ENCODE peak calls at places on chromosomes 3 and 15, in eight cellular contexts. Q is HFFc6, G is lung, U is neural crest cell, D is fibroblast of pulmonary artery, V is PC-3, R is heart left ventricle, F is HFF-Myc. L is an unnamed sample.

GRCh38 chr15:23663232-23663631 is 15.6 kb upstream of the MAGEL2 start:
- DNase-seq in Q (no peak), G (no peak), U (no peak), D (no peak), V (no peak), R (no peak), F (no peak), L (no peak)

GRCh38 chr3:87167634-87168456 is 59.3 kb upstream of the CHMP2B start:
- DNase-seq in Q (peak; percentile 59), G (no peak), U (peak; percentile 35), D (peak; percentile 76), V (peak; percentile 84), R (no peak), F (peak; percentile 47), L (peak; percentile 16)

GRCh38 chr15:53591041-53591440 is 168.4 kb downstream of the WDR72 start:
- DNase-seq in Q (no peak), G (no peak), U (no peak), D (no peak), V (no peak), R (no peak), F (no peak), L (no peak)

GRCh38 chr15:52699457-52699856 is 20.3 kb upstream of the ATOSA start:
- DNase-seq in Q (no peak), G (no peak), U (no peak), D (no peak), V (no peak), R (no peak), F (no peak), L (no peak)

GRCh38 chr3:176159796-176160195 is 1037.5 kb downstream of the TBL1XR1 start:
- DNase-seq in Q (peak; percentile 6), G (no peak), U (no peak), D (no peak), V (peak; percentile 23), R (no peak), F (peak; percentile 5), L (no peak)

GRCh38 chr3:39208463-39209055 is 16.2 kb upstream of the XIRP1 start:
- DNase-seq in Q (peak; percentile 48), G (no peak), U (peak; percentile 36), D (peak; percentile 67), V (peak; percentile 76), R (no peak), F (peak; percentile 37), L (peak; percentile 10)

GRCh38 chr3:126959921-126960603 is 22.9 kb upstream of the PLXNA1 start:
- DNase-seq in Q (peak; percentile 66), G (no peak), U (no peak), D (peak; percentile 72), V (peak; percentile 83), R (no peak), F (no peak), L (peak; percentile 23)

GRCh38 chr3:196431193-196432136 is 762 bp downstream of the UBXN7 start:
- DNase-seq in Q (peak; percentile 70), G (peak; percentile 30), U (peak; percentile 30), D (peak; percentile 63), V (peak; percentile 58), R (peak; percentile 60), F (no peak), L (no peak)

GRCh38 chr3:65575376-65575840 is 463.3 kb downstream of the MAGI1 start:
- DNase-seq in Q (peak; percentile 94), G (no peak), U (no peak), D (peak; percentile 75), V (peak; percentile 80), R (no peak), F (peak; percentile 33), L (peak; percentile 39)

GRCh38 chr3:107756649-107757048 is 233.9 kb downstream of the BBX start:
- DNase-seq in Q (peak; percentile 3), G (no peak), U (no peak), D (no peak), V (no peak), R (no peak), F (no peak), L (no peak)

GRCh38 chr3:117510396-117510795 is 800.8 kb downstream of the TUSC7 start:
- DNase-seq in Q (no peak), G (no peak), U (no peak), D (peak; percentile 6), V (no peak), R (no peak), F (no peak), L (no peak)

GRCh38 chr3:72270072-72270611 is 485.2 kb upstream of the PROK2 start:
- DNase-seq in Q (peak; percentile 89), G (peak; percentile 80), U (no peak), D (peak; percentile 97), V (peak; percentile 72), R (peak; percentile 87), F (peak; percentile 66), L (peak; percentile 82)

GRCh38 chr3:138587374-138587773 is 6.7 kb downstream of the CEP70 start:
- DNase-seq in Q (no peak), G (no peak), U (no peak), D (no peak), V (no peak), R (no peak), F (no peak), L (no peak)

GRCh38 chr3:17639257-17639656 is 103.2 kb downstream of the TBC1D5 start:
- DNase-seq in Q (peak; percentile 56), G (no peak), U (no peak), D (peak; percentile 78), V (peak; percentile 67), R (no peak), F (no peak), L (no peak)

GRCh38 chr3:197942956-197943556 is 6.9 kb upstream of the RPL35A start:
- DNase-seq in Q (peak; percentile 43), G (no peak), U (no peak), D (peak; percentile 70), V (peak; percentile 73), R (no peak), F (peak; percentile 35), L (no peak)

GRCh38 chr3:194488007-194488742 is 1.4 kb upstream of the ATP13A3 start:
- DNase-seq in Q (no peak), G (no peak), U (no peak), D (peak; percentile 91), V (peak; percentile 51), R (no peak), F (no peak), L (no peak)

GRCh38 chr3:52790741-52791140 is 3.9 kb upstream of the ITIH3 start:
- DNase-seq in Q (no peak), G (no peak), U (no peak), D (no peak), V (no peak), R (peak; percentile 23), F (no peak), L (no peak)

GRCh38 chr3:184040010-184040409 is 8.5 kb downstream of the HTR3D start:
- DNase-seq in Q (peak; percentile 72), G (no peak), U (no peak), D (peak; percentile 54), V (peak; percentile 67), R (no peak), F (no peak), L (no peak)

GRCh38 chr3:174023445-174023844 is 625.9 kb downstream of the NLGN1 start:
- DNase-seq in Q (no peak), G (no peak), U (no peak), D (no peak), V (no peak), R (no peak), F (no peak), L (no peak)

GRCh38 chr3:139328356-139328755 is 15.5 kb upstream of the MRPS22 start:
- DNase-seq in Q (no peak), G (no peak), U (no peak), D (no peak), V (no peak), R (no peak), F (no peak), L (no peak)

GRCh38 chr15:90451215-90451850 is 63.3 kb downstream of the IQGAP1 start:
- DNase-seq in Q (peak; percentile 71), G (no peak), U (no peak), D (no peak), V (peak; percentile 77), R (no peak), F (peak; percentile 71), L (peak; percentile 19)

GRCh38 chr3:33394403-33395054 is 45.7 kb downstream of the UBP1 start:
- DNase-seq in Q (no peak), G (no peak), U (no peak), D (no peak), V (no peak), R (no peak), F (peak; percentile 27), L (no peak)

GRCh38 chr15:70741107-70741511 is 22.2 kb downstream of the UACA start:
- DNase-seq in Q (peak; percentile 78), G (peak; percentile 55), U (no peak), D (peak; percentile 96), V (peak; percentile 65), R (no peak), F (no peak), L (peak; percentile 65)

DNA sequence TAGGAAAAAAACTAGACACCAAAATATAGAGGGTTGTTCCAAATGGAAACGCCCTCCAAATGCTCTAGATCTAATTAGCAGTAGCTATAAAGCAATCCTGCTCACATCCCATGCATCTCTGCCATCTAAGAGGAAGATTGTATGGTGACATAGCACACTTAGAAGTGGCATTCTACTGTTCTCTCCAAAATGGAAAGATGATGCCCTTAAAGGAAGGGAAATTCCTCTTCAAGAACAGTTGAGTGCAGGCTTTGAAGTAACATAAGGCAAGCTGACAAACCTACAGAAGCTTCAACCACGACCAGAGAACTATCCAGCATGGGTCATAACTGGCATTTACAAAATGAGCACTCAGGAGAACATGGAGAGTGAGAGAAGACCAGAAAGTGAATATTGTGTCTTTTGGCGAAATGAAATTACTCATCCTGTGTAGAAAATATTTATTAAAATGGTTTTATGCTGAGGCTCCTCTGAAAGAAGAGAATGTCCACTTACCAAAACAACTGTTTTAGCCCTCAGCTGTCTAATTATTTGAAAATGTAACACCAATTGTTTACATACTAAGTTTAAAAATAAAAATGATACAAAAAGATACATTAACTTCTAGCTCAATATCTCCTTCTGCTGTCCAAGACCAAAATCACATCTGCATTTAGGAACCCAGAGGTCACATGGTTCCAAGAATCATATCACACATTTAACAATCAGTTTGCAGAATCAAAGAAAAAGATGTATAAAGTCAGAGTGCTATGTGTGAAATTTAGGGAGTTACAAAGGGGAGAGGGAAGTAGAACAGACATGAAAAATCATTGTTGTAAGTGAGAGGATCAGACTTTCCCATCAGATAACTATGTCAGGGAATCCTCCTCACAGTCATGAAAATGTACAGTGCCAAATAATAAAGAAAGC is 216.9 kb downstream of the ATP8B4 start:
- DNase-seq in Q (peak; percentile 50), G (no peak), U (no peak), D (peak; percentile 78), V (peak; percentile 22), R (no peak), F (no peak), L (no peak)
- TF ChIP-seq CTCF in Q (peak; percentile 76), G (no peak), U (no peak), D (peak; percentile 64), V (peak; percentile 65), R (peak; percentile 24), F (peak; percentile 40), L (peak; percentile 56)

GRCh38 chr3:9800529-9800928 is 7.6 kb downstream of the ARPC4 start:
- DNase-seq in Q (no peak), G (no peak), U (no peak), D (no peak), V (peak; percentile 25), R (no peak), F (no peak), L (no peak)
- TF ChIP-seq CTCF in Q (peak; percentile 67), G (no peak), U (peak; percentile 51), D (peak; percentile 24), V (peak; percentile 56), R (no peak), F (peak; percentile 36), L (no peak)

GRCh38 chr3:23810342-23811116 is 4.8 kb downstream of the UBE2E1 start:
- DNase-seq in Q (no peak), G (peak; percentile 46), U (peak; percentile 49), D (no peak), V (peak; percentile 54), R (peak; percentile 77), F (no peak), L (no peak)
- TF ChIP-seq CTCF in Q (peak; percentile 67), G (no peak), U (peak; percentile 39), D (no peak), V (peak; percentile 52), R (no peak), F (peak; percentile 17), L (peak; percentile 26)

GRCh38 chr3:101573449-101574387 is at the start of gene PCNP:
- DNase-seq in Q (peak; percentile 99), G (peak; percentile 99), U (peak; percentile 99), D (peak; percentile 99), V (peak; percentile 99), R (peak; percentile 99), F (peak; percentile 95), L (peak; percentile 97)
- TF ChIP-seq CTCF in Q (peak; percentile 97), G (peak; percentile 84), U (peak; percentile 97), D (peak; percentile 84), V (peak; percentile 97), R (peak; percentile 90), F (peak; percentile 82), L (peak; percentile 79)

L was measured in AG09319.